ENCODE peak calls at places on chromosomes 13 and 19, in ten cellular contexts. One of them, this sample, is unnamed.

GRCh38 chr13:74210693-74211393 is 76.6 kb upstream of the KLF12 start:
- DNase-seq in HepG2: no peak
- DNase-seq in endothelial cell of umbilical vein: peak; percentile 43
- DNase-seq in HCT116: no peak
- DNase-seq in GM12878: no peak
- DNase-seq in A549: peak; percentile 15
- DNase-seq in K562: no peak
- DNase-seq in WTC11: no peak
- DNase-seq in SK-N-SH: peak; percentile 25
- DNase-seq in H1: no peak
- DNase-seq in this sample: no peak

GRCh38 chr13:40220299-40220935 is 446.0 kb downstream of the FOXO1 start:
- DNase-seq in K562: no peak
- DNase-seq in HCT116: no peak
- DNase-seq in SK-N-SH: no peak
- DNase-seq in H1: no peak
- DNase-seq in endothelial cell of umbilical vein: no peak
- DNase-seq in HepG2: no peak
- DNase-seq in A549: no peak
- DNase-seq in GM12878: no peak
- DNase-seq in WTC11: no peak
- DNase-seq in this sample: no peak

GRCh38 chr19:13842294-13843103 is 34.4 kb upstream of the NANOS3 start:
- DNase-seq in WTC11: peak; percentile 59
- DNase-seq in endothelial cell of umbilical vein: peak; percentile 70
- DNase-seq in H1: no peak
- DNase-seq in K562: peak; percentile 80
- DNase-seq in HepG2: no peak
- DNase-seq in HCT116: no peak
- DNase-seq in SK-N-SH: peak; percentile 87
- DNase-seq in A549: peak; percentile 82
- DNase-seq in GM12878: no peak
- DNase-seq in this sample: peak; percentile 77

GRCh38 chr13:85597790-85598500 is 201.3 kb downstream of the SLITRK6 start:
- DNase-seq in SK-N-SH: no peak
- DNase-seq in GM12878: no peak
- DNase-seq in K562: no peak
- DNase-seq in H1: no peak
- DNase-seq in HepG2: no peak
- DNase-seq in A549: no peak
- DNase-seq in endothelial cell of umbilical vein: no peak
- DNase-seq in HCT116: no peak
- DNase-seq in WTC11: no peak
- DNase-seq in this sample: no peak

GRCh38 chr13:91647361-91647970 is 249.0 kb downstream of the GPC5 start:
- DNase-seq in H1: peak; percentile 41
- DNase-seq in HCT116: no peak
- DNase-seq in GM12878: no peak
- DNase-seq in WTC11: peak; percentile 84
- DNase-seq in endothelial cell of umbilical vein: no peak
- DNase-seq in HepG2: peak; percentile 26
- DNase-seq in A549: peak; percentile 27
- DNase-seq in SK-N-SH: peak; percentile 20
- DNase-seq in K562: peak; percentile 85
- DNase-seq in this sample: peak; percentile 34

GRCh38 chr19:1069009-1069779 is 2.2 kb downstream of the ARHGAP45 start:
- DNase-seq in K562: no peak
- DNase-seq in A549: no peak
- DNase-seq in H1: no peak
- DNase-seq in SK-N-SH: no peak
- DNase-seq in HepG2: no peak
- DNase-seq in WTC11: no peak
- DNase-seq in HCT116: no peak
- DNase-seq in GM12878: no peak
- DNase-seq in endothelial cell of umbilical vein: peak; percentile 29
- DNase-seq in this sample: peak; percentile 88

GRCh38 chr19:12156254-12157058 is at the start of gene ZNF625:
- DNase-seq in SK-N-SH: peak; percentile 97
- DNase-seq in GM12878: peak; percentile 39
- DNase-seq in endothelial cell of umbilical vein: peak; percentile 75
- DNase-seq in HCT116: no peak
- DNase-seq in A549: no peak
- DNase-seq in H1: peak; percentile 85
- DNase-seq in WTC11: peak; percentile 97
- DNase-seq in HepG2: peak; percentile 90
- DNase-seq in K562: no peak
- DNase-seq in this sample: peak; percentile 58

GRCh38 chr13:104577029-104577820 is 1511.0 kb upstream of the SLC10A2 start:
- DNase-seq in SK-N-SH: no peak
- DNase-seq in endothelial cell of umbilical vein: no peak
- DNase-seq in HepG2: no peak
- DNase-seq in GM12878: no peak
- DNase-seq in H1: no peak
- DNase-seq in HCT116: no peak
- DNase-seq in A549: no peak
- DNase-seq in WTC11: no peak
- DNase-seq in K562: no peak
- DNase-seq in this sample: no peak

GRCh38 chr13:40764587-40765403 is 6.2 kb downstream of the MRPS31 start:
- DNase-seq in H1: no peak
- DNase-seq in GM12878: no peak
- DNase-seq in K562: no peak
- DNase-seq in HCT116: no peak
- DNase-seq in A549: no peak
- DNase-seq in SK-N-SH: no peak
- DNase-seq in HepG2: no peak
- DNase-seq in endothelial cell of umbilical vein: no peak
- DNase-seq in WTC11: no peak
- DNase-seq in this sample: no peak

GRCh38 chr19:55297267-55297666 is 13.5 kb downstream of the BRSK1 start:
- DNase-seq in endothelial cell of umbilical vein: no peak
- DNase-seq in A549: no peak
- DNase-seq in SK-N-SH: no peak
- DNase-seq in K562: no peak
- DNase-seq in HepG2: no peak
- DNase-seq in WTC11: no peak
- DNase-seq in GM12878: no peak
- DNase-seq in HCT116: no peak
- DNase-seq in H1: no peak
- DNase-seq in this sample: no peak

GRCh38 chr13:30690282-30691188 is 44.8 kb upstream of the ALOX5AP start:
- DNase-seq in K562: no peak
- DNase-seq in GM12878: no peak
- DNase-seq in HCT116: no peak
- DNase-seq in SK-N-SH: no peak
- DNase-seq in A549: peak; percentile 76
- DNase-seq in endothelial cell of umbilical vein: no peak
- DNase-seq in H1: no peak
- DNase-seq in WTC11: no peak
- DNase-seq in HepG2: no peak
- DNase-seq in this sample: peak; percentile 87
- TF ChIP-seq MAX in K562: no peak
- TF ChIP-seq MAX in GM12878: no peak
- TF ChIP-seq MAX in HCT116: no peak
- TF ChIP-seq MAX in SK-N-SH: no peak
- TF ChIP-seq MAX in A549: no peak
- TF ChIP-seq MAX in endothelial cell of umbilical vein: no peak
- TF ChIP-seq MAX in H1: no peak
- TF ChIP-seq MAX in WTC11: no peak
- TF ChIP-seq MAX in HepG2: no peak
- TF ChIP-seq MAX in this sample: peak; percentile 59

DNA sequence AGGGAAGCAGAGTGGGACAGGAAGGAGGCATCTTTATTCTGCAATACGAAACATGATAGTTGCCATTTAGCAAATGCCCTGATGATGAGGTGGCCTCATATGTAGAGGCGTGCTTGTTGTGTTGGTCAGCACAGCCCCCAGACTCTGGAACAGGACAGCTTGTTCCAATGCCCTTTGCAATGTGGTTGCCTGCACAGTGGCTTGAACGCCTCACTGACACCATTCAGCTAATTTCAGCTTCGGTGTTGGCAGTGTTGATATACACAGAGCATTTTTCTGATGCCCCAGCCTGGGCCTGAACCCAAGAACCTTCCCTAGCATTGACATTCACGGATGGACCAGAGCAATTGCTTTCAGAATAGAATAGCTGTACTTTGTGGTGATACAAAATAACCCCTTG is 133.3 kb downstream of the HS6ST3 start:
- DNase-seq in HepG2: no peak
- DNase-seq in K562: no peak
- DNase-seq in WTC11: no peak
- DNase-seq in GM12878: no peak
- DNase-seq in A549: no peak
- DNase-seq in SK-N-SH: no peak
- DNase-seq in HCT116: no peak
- DNase-seq in H1: no peak
- DNase-seq in endothelial cell of umbilical vein: no peak
- DNase-seq in this sample: no peak
- TF ChIP-seq MAX in HepG2: no peak
- TF ChIP-seq MAX in K562: no peak
- TF ChIP-seq MAX in WTC11: no peak
- TF ChIP-seq MAX in GM12878: no peak
- TF ChIP-seq MAX in A549: no peak
- TF ChIP-seq MAX in SK-N-SH: no peak
- TF ChIP-seq MAX in HCT116: no peak
- TF ChIP-seq MAX in H1: no peak
- TF ChIP-seq MAX in endothelial cell of umbilical vein: no peak
- TF ChIP-seq MAX in this sample: no peak

DNA sequence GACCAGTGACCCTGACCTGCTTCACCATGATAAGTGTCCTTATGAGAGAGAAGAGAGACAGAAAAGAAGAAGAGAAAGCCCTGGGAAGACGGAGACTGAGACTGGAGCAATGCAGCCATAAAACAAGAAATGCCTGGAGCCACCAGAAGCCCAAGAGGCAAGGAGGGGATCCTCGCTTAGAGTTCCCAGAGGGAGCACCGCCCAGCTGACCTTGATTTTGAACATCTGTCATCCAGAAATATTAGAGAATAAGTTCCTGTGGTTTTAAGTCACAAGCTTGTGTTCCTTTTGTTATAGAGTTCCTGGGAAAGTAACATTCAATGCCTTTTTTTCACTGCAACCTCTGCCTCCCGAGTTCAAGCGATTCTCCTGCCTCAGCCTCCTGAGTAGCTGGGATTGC is 20.2 kb downstream of the CERS1 start:
- DNase-seq in SK-N-SH: no peak
- DNase-seq in HepG2: no peak
- DNase-seq in K562: no peak
- DNase-seq in H1: no peak
- DNase-seq in WTC11: no peak
- DNase-seq in A549: no peak
- DNase-seq in HCT116: no peak
- DNase-seq in GM12878: no peak
- DNase-seq in endothelial cell of umbilical vein: no peak
- DNase-seq in this sample: no peak
- TF ChIP-seq MAX in SK-N-SH: no peak
- TF ChIP-seq MAX in HepG2: no peak
- TF ChIP-seq MAX in K562: no peak
- TF ChIP-seq MAX in H1: no peak
- TF ChIP-seq MAX in WTC11: no peak
- TF ChIP-seq MAX in A549: no peak
- TF ChIP-seq MAX in HCT116: no peak
- TF ChIP-seq MAX in GM12878: no peak
- TF ChIP-seq MAX in endothelial cell of umbilical vein: no peak
- TF ChIP-seq MAX in this sample: no peak

GRCh38 chr13:43484432-43485225 is 302.1 kb downstream of the ENOX1 start:
- DNase-seq in WTC11: no peak
- DNase-seq in H1: no peak
- DNase-seq in endothelial cell of umbilical vein: no peak
- DNase-seq in GM12878: no peak
- DNase-seq in HCT116: no peak
- DNase-seq in A549: no peak
- DNase-seq in HepG2: no peak
- DNase-seq in K562: no peak
- DNase-seq in SK-N-SH: no peak
- DNase-seq in this sample: no peak
- TF ChIP-seq MAX in WTC11: no peak
- TF ChIP-seq MAX in H1: no peak
- TF ChIP-seq MAX in endothelial cell of umbilical vein: no peak
- TF ChIP-seq MAX in GM12878: no peak
- TF ChIP-seq MAX in HCT116: no peak
- TF ChIP-seq MAX in A549: no peak
- TF ChIP-seq MAX in HepG2: no peak
- TF ChIP-seq MAX in K562: no peak
- TF ChIP-seq MAX in SK-N-SH: no peak
- TF ChIP-seq MAX in this sample: no peak

DNA sequence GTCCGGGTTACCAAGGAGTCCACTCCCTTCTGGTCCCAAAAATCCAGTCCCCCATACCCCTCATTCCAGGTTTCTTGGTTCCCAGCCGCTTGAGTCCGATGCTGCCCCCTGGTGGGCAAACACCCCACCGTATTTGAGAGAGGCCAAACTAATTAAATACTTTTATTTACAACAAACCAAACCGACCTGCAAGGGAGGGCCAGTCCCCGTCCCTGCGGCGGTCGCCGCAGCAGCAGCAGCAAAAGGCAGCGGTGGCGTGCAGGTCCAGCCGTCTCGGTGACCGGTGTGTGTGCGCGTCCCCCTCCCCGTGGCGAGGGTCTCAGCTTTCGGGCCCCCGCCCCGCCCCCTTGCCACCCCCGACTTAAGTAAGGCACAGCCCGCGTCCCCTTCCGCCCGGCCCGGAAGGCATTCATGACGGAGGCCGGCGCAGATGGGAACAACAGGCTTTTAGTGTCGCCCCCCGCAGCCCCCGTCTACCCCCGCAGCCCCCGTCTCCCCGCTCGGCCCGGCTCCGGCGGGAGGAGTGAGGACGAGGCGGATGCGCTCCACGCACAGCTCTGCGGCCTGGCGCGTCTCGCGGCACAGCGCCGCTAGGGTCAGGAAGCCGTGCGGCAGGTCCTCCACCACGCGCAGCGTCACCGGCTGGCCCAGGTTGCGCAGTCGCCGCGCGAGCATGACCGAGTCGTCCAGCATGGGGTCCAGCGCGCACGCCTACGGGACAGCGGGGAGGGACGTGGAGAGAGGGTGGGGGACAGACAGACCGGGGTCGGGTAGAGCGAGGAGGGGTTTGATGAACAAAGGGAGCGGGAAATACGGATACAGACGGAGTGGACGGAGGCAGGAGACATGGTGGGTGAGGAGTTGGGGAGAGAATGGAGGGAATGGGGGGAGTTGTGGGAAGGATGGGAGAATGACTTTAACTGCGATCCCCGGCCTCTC is 11.5 kb upstream of the CNFN start:
- DNase-seq in HCT116: no peak
- DNase-seq in GM12878: no peak
- DNase-seq in SK-N-SH: peak; percentile 90
- DNase-seq in endothelial cell of umbilical vein: peak; percentile 85
- DNase-seq in K562: peak; percentile 76
- DNase-seq in H1: peak; percentile 78
- DNase-seq in WTC11: peak; percentile 89
- DNase-seq in HepG2: peak; percentile 49
- DNase-seq in A549: peak; percentile 89
- DNase-seq in this sample: peak; percentile 64
- TF ChIP-seq MAX in HCT116: peak; percentile 62
- TF ChIP-seq MAX in GM12878: no peak
- TF ChIP-seq MAX in SK-N-SH: no peak
- TF ChIP-seq MAX in endothelial cell of umbilical vein: peak; percentile 13
- TF ChIP-seq MAX in K562: no peak
- TF ChIP-seq MAX in H1: peak; percentile 81
- TF ChIP-seq MAX in WTC11: peak; percentile 62
- TF ChIP-seq MAX in HepG2: peak; percentile 31
- TF ChIP-seq MAX in A549: peak; percentile 91
- TF ChIP-seq MAX in this sample: no peak

This sample was measured in NB4.